ENCODE peak calls at places on chromosomes 4 and X, in seven cellular contexts. L is CD8-positive, alpha-beta memory T cell; Z is DMS153; H is iris pigment epithelial cell; U is HFFc6; B is substantia nigra; I is NCI-H446 treated with DMSO at 0.1 percent for 48 hours. F is an unnamed sample.

GRCh38 chr4:26887143-26887542 is 26.5 kb downstream of the STIM2 start:
- DNase-seq in L (no peak), Z (no peak), H (no peak), U (no peak), B (no peak), I (no peak), F (no peak)

GRCh38 chr4:137310593-137311490 is 221.5 kb downstream of the PCDH18 start:
- DNase-seq in L (no peak), Z (no peak), H (peak), U (peak), B (no peak), I (peak), F (no peak)

GRCh38 chrX:27619975-27620374 is 29.8 kb downstream of the DCAF8L2 start:
- DNase-seq in L (no peak), Z (no peak), H (peak), U (no peak), B (no peak), I (no peak), F (no peak)

GRCh38 chr4:102994803-102995202 is 24.7 kb downstream of the SLC9B1 start:
- DNase-seq in L (no peak), Z (no peak), H (no peak), U (no peak), B (no peak), I (no peak), F (no peak)

GRCh38 chr4:7890635-7891393 is 48.8 kb downstream of the AFAP1 start:
- DNase-seq in L (no peak), Z (no peak), H (peak), U (peak), B (no peak), I (peak), F (peak)

GRCh38 chr4:154349829-154350228 is 141.8 kb downstream of the DCHS2 start:
- DNase-seq in L (no peak), Z (no peak), H (peak), U (no peak), B (no peak), I (no peak), F (no peak)

GRCh38 chr4:93617596-93617995 is 211.0 kb upstream of the ATOH1 start:
- DNase-seq in L (no peak), Z (no peak), H (no peak), U (no peak), B (no peak), I (peak), F (no peak)

GRCh38 chr4:184273166-184274147 is 55.8 kb upstream of the ENPP6 start:
- DNase-seq in L (no peak), Z (no peak), H (no peak), U (no peak), B (no peak), I (no peak), F (no peak)

GRCh38 chr4:128287159-128287870 is at the start of gene PGRMC2:
- DNase-seq in L (no peak), Z (no peak), H (peak), U (peak), B (no peak), I (no peak), F (no peak)

GRCh38 chr4:64975177-64975576 is 565.9 kb upstream of the TECRL start:
- DNase-seq in L (no peak), Z (no peak), H (no peak), U (no peak), B (no peak), I (no peak), F (no peak)

GRCh38 chrX:148134578-148134977 is 153.4 kb downstream of the FMR1NB start:
- DNase-seq in L (no peak), Z (no peak), H (no peak), U (no peak), B (no peak), I (no peak), F (no peak)

GRCh38 chr4:110412354-110412753 is 63.6 kb upstream of the ENPEP start:
- DNase-seq in L (no peak), Z (no peak), H (no peak), U (no peak), B (no peak), I (no peak), F (no peak)

F was measured in epithelial cell of prostate.